ENCODE peak calls at places on chromosomes 2 and 18, in seven cellular contexts. J is HCT116, B is HEK293T, E is WTC11, H is K562, A is GM12878, O is H1. U is an unnamed sample.

GRCh38 chr2:222424281-222424728 is at the start of gene SGPP2:
- DNase-seq in B (peak; percentile 33), O (no peak), A (no peak), J (no peak), E (peak; percentile 67), H (no peak), U (no peak)

GRCh38 chr2:15313657-15314056 is 247.5 kb downstream of the NBAS start:
- DNase-seq in O (no peak), J (no peak), E (no peak), B (no peak), H (no peak), A (peak; percentile 31), U (no peak)

GRCh38 chr2:48339451-48339850 is 190.5 kb upstream of the STON1 start:
- DNase-seq in B (no peak), J (no peak), E (no peak), H (no peak), A (no peak), O (no peak), U (no peak)

GRCh38 chr2:27885656-27886055 is 4.5 kb downstream of the RBKS start:
- DNase-seq in H (no peak), J (no peak), E (no peak), B (no peak), O (no peak), A (no peak), U (no peak)

GRCh38 chr2:216302981-216303676 is 69.2 kb downstream of the MARCHF4 start:
- DNase-seq in O (no peak), J (no peak), E (no peak), H (no peak), A (no peak), B (no peak), U (no peak)

GRCh38 chr2:166516712-166517303 is 22.8 kb upstream of the SCN7A start:
- DNase-seq in A (no peak), B (peak; percentile 26), E (peak; percentile 30), J (no peak), O (no peak), H (peak; percentile 50), U (peak; percentile 25)

GRCh38 chr2:46002507-46002883 is 294.7 kb upstream of the EPAS1 start:
- DNase-seq in H (no peak), J (no peak), E (no peak), O (no peak), A (no peak), B (no peak), U (peak; percentile 88)

GRCh38 chr2:127516031-127516430 is 10.3 kb downstream of the IWS1 start:
- DNase-seq in E (no peak), H (no peak), A (no peak), O (no peak), B (no peak), J (no peak), U (no peak)

GRCh38 chr2:192228685-192229084 is 34.0 kb upstream of the TMEFF2 start:
- DNase-seq in J (no peak), A (no peak), O (no peak), H (no peak), B (no peak), E (no peak), U (no peak)

GRCh38 chr2:23563151-23563550 is 178.2 kb downstream of the KLHL29 start:
- DNase-seq in A (no peak), H (no peak), E (no peak), O (no peak), J (no peak), B (no peak), U (no peak)
- TF ChIP-seq SP1 in A (no peak), H (no peak), E (no peak), O (no peak), J (no peak), B (no peak), U (no peak)

GRCh38 chr2:208350610-208351009 is 56.0 kb upstream of the PTH2R start:
- DNase-seq in O (no peak), H (no peak), J (no peak), E (no peak), B (no peak), A (no peak), U (no peak)
- TF ChIP-seq SP1 in O (no peak), H (no peak), J (no peak), E (no peak), B (no peak), A (no peak), U (no peak)

GRCh38 chr2:112168422-112169124 is 30.4 kb downstream of the FBLN7 start:
- DNase-seq in A (no peak), J (no peak), H (no peak), O (no peak), B (no peak), E (no peak), U (peak; percentile 20)
- TF ChIP-seq SP1 in A (no peak), J (no peak), H (no peak), O (no peak), B (no peak), E (no peak), U (no peak)

DNA sequence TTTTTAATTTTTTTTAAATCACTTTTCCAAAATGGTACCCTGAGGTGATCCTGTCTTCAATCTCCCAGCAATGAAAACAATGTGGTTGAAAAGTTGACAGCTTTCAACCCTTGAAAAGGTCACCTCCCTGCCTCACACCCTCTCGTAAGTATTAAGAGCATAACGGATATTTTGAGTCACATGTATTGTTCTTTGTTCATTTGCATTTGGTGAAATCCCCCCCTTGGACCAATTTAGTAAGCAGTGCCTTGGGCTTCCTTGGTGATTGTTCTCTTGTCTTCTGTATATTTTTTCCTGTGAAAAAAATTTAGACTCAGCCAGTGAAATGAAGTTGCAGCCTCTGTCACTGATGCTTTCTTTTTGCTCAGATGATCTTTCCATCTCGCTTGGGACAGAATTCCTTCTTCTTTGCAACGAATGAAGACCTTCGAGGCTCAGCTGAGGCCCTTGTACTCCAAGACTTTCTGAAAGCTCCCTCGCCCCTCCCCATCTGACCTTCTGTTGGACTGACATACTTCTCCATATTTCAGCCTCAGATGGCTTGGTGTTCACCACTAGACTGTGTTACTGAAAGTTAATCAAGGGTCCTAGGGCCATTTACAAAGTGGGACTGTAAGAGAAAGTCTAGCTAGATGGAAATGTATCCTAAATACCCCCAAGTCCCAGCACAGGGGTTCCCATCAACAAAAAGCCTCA is 158.4 kb downstream of the BCL2 start:
- DNase-seq in E (no peak), H (no peak), A (peak; percentile 92), O (no peak), B (no peak), J (no peak), U (no peak)
- TF ChIP-seq SP1 in E (no peak), H (no peak), A (peak; percentile 51), O (no peak), B (no peak), J (no peak), U (no peak)

DNA sequence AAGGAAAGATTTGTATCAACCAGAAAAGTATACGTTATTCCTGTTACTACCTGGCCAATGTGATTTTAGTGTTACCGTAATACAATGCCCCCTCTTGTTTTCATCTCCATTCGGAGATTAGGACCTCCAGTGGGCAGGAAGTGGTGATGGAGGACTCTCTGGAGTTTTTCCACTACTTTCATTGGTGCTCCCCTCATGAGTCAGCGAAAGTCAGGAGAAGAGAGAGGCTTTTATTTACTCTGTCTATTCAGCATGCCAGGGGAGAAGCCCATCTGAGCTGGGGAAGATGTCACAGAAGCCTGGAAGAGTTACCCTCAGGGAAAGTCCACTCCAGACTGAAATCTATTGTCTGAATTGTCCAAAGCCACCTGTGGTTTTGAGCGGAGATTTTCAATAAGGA is 88.2 kb upstream of the THUMPD2 start:
- DNase-seq in A (no peak), O (no peak), B (no peak), E (no peak), H (no peak), J (no peak), U (peak; percentile 5)
- TF ChIP-seq SP1 in A (no peak), O (no peak), B (no peak), E (no peak), H (no peak), J (no peak), U (no peak)

GRCh38 chr2:204535764-204536163 is 9.5 kb upstream of the PARD3B start:
- DNase-seq in E (no peak), J (no peak), A (no peak), O (no peak), B (no peak), H (no peak), U (no peak)

GRCh38 chr2:204530464-204530805 is 14.8 kb upstream of the PARD3B start:
- DNase-seq in E (no peak), A (no peak), H (no peak), J (no peak), B (no peak), O (no peak), U (no peak)

GRCh38 chr2:204529795-204530463 is 15.3 kb upstream of the PARD3B start:
- DNase-seq in E (no peak), O (no peak), A (peak; percentile 8), J (no peak), B (no peak), H (no peak), U (no peak)

GRCh38 chr2:204535356-204535755 is 9.9 kb upstream of the PARD3B start:
- DNase-seq in H (no peak), O (no peak), E (no peak), A (no peak), J (no peak), B (no peak), U (no peak)

DNA sequence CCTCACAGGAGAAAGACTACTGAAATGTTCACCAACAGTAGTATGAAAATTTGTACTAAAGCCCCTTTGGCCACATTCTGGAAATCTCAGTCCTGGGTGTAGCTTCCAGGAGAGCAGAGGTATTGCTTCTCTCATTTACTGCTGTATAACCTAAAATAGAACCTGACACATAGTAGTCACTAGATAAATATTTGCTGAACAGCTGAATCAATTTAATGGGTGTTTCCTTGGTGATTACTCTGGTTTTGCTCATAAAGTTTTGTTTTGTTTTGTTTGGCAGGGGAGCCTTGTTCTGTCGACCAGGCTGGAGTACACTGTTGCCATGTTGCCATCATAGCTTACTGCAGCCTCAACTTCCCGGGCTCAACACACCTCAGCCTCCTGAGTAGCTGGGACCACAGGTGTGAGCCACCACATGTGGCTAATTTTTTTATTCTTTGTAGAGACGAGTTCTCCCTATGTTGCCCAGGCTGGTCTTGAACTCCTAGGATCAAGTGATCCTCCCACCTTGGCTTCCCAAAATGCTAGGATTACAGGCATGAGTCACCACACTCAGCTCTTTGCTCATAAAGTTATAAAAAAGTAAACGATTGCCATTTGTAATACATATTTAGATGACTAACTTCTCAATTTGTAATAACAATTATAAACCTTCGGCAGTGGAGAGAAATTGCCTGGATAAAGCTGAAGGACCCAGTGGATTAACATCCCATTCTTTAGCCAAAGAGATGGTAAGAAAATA is 11.5 kb upstream of the PARD3B start:
- DNase-seq in A (no peak), H (no peak), J (no peak), E (no peak), B (no peak), O (no peak), U (no peak)
- TF ChIP-seq SP1 in A (no peak), H (no peak), J (no peak), E (no peak), B (no peak), O (no peak), U (no peak)

DNA sequence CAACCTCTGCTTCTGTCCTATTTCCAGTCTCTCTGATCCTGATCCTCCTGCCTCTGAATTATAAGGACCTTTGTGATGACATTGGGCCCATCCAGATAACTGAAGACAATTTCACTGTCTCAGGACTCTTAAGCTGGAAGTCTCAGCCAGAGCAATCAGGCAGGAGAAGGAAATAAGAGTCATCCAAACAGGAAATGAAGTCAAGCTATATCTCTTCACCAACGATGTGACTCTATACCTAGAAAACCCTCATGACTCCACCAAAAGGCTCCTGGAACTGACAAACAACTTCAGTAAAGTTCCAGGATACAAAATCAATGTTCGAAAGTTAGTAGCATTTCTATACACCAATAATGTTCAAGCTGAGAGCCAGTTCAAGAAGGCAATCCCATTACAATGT is 29.3 kb upstream of the TWIST2 start:
- DNase-seq in E (no peak), O (no peak), H (no peak), B (no peak), A (no peak), J (no peak), U (no peak)
- TF ChIP-seq SP1 in E (no peak), O (no peak), H (no peak), B (no peak), A (no peak), J (no peak), U (no peak)